ENCODE peak calls at places on chromosomes 5 and 9, in four cellular contexts. One of them, this sample, is unnamed.

GRCh38 chr9:69771775-69772418 is 12.1 kb upstream of the PTAR1 start:
- DNase-seq in type B pancreatic cell: no peak
- DNase-seq in bronchial epithelial cell: peak; percentile 44
- DNase-seq in stimulated activated naive CD8-positive, alpha-beta T cell treated with anti-CD3 and anti-CD28 coated beads, Interleukin-15, amount 100 ng/mL, for 72 hours: no peak
- DNase-seq in this sample: no peak

GRCh38 chr5:135913713-135914626 is 18.3 kb upstream of the IL9 start:
- DNase-seq in bronchial epithelial cell: peak; percentile 5
- DNase-seq in stimulated activated naive CD8-positive, alpha-beta T cell treated with anti-CD3 and anti-CD28 coated beads, Interleukin-15, amount 100 ng/mL, for 72 hours: no peak
- DNase-seq in type B pancreatic cell: no peak
- DNase-seq in this sample: no peak

GRCh38 chr5:9198399-9198798 is 347.5 kb downstream of the SEMA5A start:
- DNase-seq in stimulated activated naive CD8-positive, alpha-beta T cell treated with anti-CD3 and anti-CD28 coated beads, Interleukin-15, amount 100 ng/mL, for 72 hours: no peak
- DNase-seq in type B pancreatic cell: no peak
- DNase-seq in bronchial epithelial cell: peak; percentile 17
- DNase-seq in this sample: no peak

GRCh38 chr9:98263482-98264357 is 8.3 kb upstream of the TBC1D2 start:
- DNase-seq in type B pancreatic cell: peak; percentile 82
- DNase-seq in bronchial epithelial cell: peak; percentile 71
- DNase-seq in stimulated activated naive CD8-positive, alpha-beta T cell treated with anti-CD3 and anti-CD28 coated beads, Interleukin-15, amount 100 ng/mL, for 72 hours: peak; percentile 71
- DNase-seq in this sample: peak; percentile 56

GRCh38 chr9:110142253-110142652 is 65.7 kb downstream of the C9orf152 start:
- DNase-seq in bronchial epithelial cell: no peak
- DNase-seq in type B pancreatic cell: no peak
- DNase-seq in stimulated activated naive CD8-positive, alpha-beta T cell treated with anti-CD3 and anti-CD28 coated beads, Interleukin-15, amount 100 ng/mL, for 72 hours: no peak
- DNase-seq in this sample: no peak

GRCh38 chr5:109125755-109126429 is 283.9 kb downstream of the PJA2 start:
- DNase-seq in stimulated activated naive CD8-positive, alpha-beta T cell treated with anti-CD3 and anti-CD28 coated beads, Interleukin-15, amount 100 ng/mL, for 72 hours: no peak
- DNase-seq in type B pancreatic cell: no peak
- DNase-seq in bronchial epithelial cell: no peak
- DNase-seq in this sample: no peak

GRCh38 chr9:108534741-108535140 is 321.0 kb downstream of the ACTL7B start:
- DNase-seq in type B pancreatic cell: no peak
- DNase-seq in bronchial epithelial cell: peak; percentile 93
- DNase-seq in stimulated activated naive CD8-positive, alpha-beta T cell treated with anti-CD3 and anti-CD28 coated beads, Interleukin-15, amount 100 ng/mL, for 72 hours: no peak
- DNase-seq in this sample: peak; percentile 54

GRCh38 chr9:16659096-16659495 is 211.4 kb downstream of the BNC2 start:
- DNase-seq in bronchial epithelial cell: no peak
- DNase-seq in type B pancreatic cell: no peak
- DNase-seq in stimulated activated naive CD8-positive, alpha-beta T cell treated with anti-CD3 and anti-CD28 coated beads, Interleukin-15, amount 100 ng/mL, for 72 hours: no peak
- DNase-seq in this sample: no peak